ENCODE peak calls at places on chromosomes 16 and 17, in eight cellular contexts. J is RWPE2, S is body of pancreas, C is pancreas, M is heart right ventricle, F is prostate gland, R is fibroblast of the aortic adventitia, E is NB4. Y is an unnamed sample.

GRCh38 chr17:55228683-55229192 is 36.0 kb upstream of the HLF start:
- DNase-seq in J (no peak), S (no peak), C (no peak), M (no peak), F (no peak), R (no peak), E (no peak), Y (no peak)

GRCh38 chr17:40518401-40519088 is 17.1 kb upstream of the TNS4 start:
- DNase-seq in J (peak; percentile 87), S (no peak), C (no peak), M (no peak), F (no peak), R (no peak), E (no peak), Y (no peak)

GRCh38 chr16:52545544-52546262 is 1.2 kb downstream of the TOX3 start:
- DNase-seq in J (no peak), S (no peak), C (no peak), M (no peak), F (no peak), R (no peak), E (no peak), Y (no peak)

GRCh38 chr16:58658796-58659211 is 25.8 kb downstream of the SLC38A7 start:
- DNase-seq in J (no peak), S (no peak), C (no peak), M (no peak), F (no peak), R (peak; percentile 25), E (peak; percentile 69), Y (no peak)

GRCh38 chr17:17380156-17380925 is 77.2 kb downstream of the NT5M start:
- DNase-seq in J (no peak), S (no peak), C (no peak), M (no peak), F (no peak), R (no peak), E (no peak), Y (no peak)

GRCh38 chr16:82150569-82150968 is 19.5 kb downstream of the MPHOSPH6 start:
- DNase-seq in J (no peak), S (no peak), C (no peak), M (no peak), F (no peak), R (no peak), E (no peak), Y (peak; percentile 68)

GRCh38 chr17:29115435-29115834 is 64.8 kb downstream of the MYO18A start:
- DNase-seq in J (no peak), S (no peak), C (no peak), M (no peak), F (no peak), R (no peak), E (no peak), Y (no peak)

GRCh38 chr16:86791287-86792074 is 213.1 kb downstream of the FOXL1 start:
- DNase-seq in J (no peak), S (no peak), C (no peak), M (no peak), F (no peak), R (no peak), E (no peak), Y (no peak)

GRCh38 chr17:76414334-76415295 is 30.2 kb downstream of the SPHK1 start:
- DNase-seq in J (no peak), S (peak; percentile 51), C (peak; percentile 68), M (peak; percentile 80), F (no peak), R (peak; percentile 85), E (no peak), Y (no peak)

GRCh38 chr17:298791-299450 is 53.7 kb downstream of the RPH3AL start:
- DNase-seq in J (peak; percentile 31), S (peak; percentile 39), C (peak; percentile 22), M (peak; percentile 72), F (no peak), R (peak; percentile 4), E (no peak), Y (no peak)

GRCh38 chr16:14001521-14001920 is 69.6 kb upstream of the MRTFB start:
- DNase-seq in J (no peak), S (no peak), C (no peak), M (no peak), F (no peak), R (no peak), E (no peak), Y (no peak)

GRCh38 chr16:11372924-11373306 is 27.7 kb downstream of the RMI2 start:
- DNase-seq in J (no peak), S (no peak), C (no peak), M (no peak), F (no peak), R (no peak), E (no peak), Y (no peak)

GRCh38 chr16:14104066-14104465 is 32.9 kb downstream of the MRTFB start:
- DNase-seq in J (no peak), S (no peak), C (no peak), M (no peak), F (no peak), R (no peak), E (no peak), Y (no peak)

GRCh38 chr17:61601297-61601696 is 10.3 kb upstream of the NACA2 start:
- DNase-seq in J (no peak), S (no peak), C (no peak), M (no peak), F (no peak), R (no peak), E (no peak), Y (no peak)

GRCh38 chr16:86519649-86520316 is 9.5 kb downstream of the FOXF1 start:
- DNase-seq in J (no peak), S (peak; percentile 63), C (no peak), M (peak; percentile 40), F (peak; percentile 32), R (peak; percentile 70), E (peak; percentile 72), Y (no peak)

GRCh38 chr17:1976683-1977064 is 48.5 kb downstream of the RTN4RL1 start:
- DNase-seq in J (no peak), S (no peak), C (no peak), M (no peak), F (no peak), R (no peak), E (no peak), Y (no peak)

GRCh38 chr17:1978396-1978962 is 46.7 kb downstream of the RTN4RL1 start:
- DNase-seq in J (no peak), S (no peak), C (no peak), M (no peak), F (no peak), R (no peak), E (no peak), Y (no peak)

GRCh38 chr17:1979182-1979980 is 45.8 kb downstream of the RTN4RL1 start:
- DNase-seq in J (no peak), S (no peak), C (no peak), M (no peak), F (no peak), R (no peak), E (no peak), Y (no peak)

GRCh38 chr17:1976000-1976682 is 49.0 kb downstream of the RTN4RL1 start:
- DNase-seq in J (no peak), S (no peak), C (no peak), M (no peak), F (no peak), R (no peak), E (no peak), Y (no peak)

DNA sequence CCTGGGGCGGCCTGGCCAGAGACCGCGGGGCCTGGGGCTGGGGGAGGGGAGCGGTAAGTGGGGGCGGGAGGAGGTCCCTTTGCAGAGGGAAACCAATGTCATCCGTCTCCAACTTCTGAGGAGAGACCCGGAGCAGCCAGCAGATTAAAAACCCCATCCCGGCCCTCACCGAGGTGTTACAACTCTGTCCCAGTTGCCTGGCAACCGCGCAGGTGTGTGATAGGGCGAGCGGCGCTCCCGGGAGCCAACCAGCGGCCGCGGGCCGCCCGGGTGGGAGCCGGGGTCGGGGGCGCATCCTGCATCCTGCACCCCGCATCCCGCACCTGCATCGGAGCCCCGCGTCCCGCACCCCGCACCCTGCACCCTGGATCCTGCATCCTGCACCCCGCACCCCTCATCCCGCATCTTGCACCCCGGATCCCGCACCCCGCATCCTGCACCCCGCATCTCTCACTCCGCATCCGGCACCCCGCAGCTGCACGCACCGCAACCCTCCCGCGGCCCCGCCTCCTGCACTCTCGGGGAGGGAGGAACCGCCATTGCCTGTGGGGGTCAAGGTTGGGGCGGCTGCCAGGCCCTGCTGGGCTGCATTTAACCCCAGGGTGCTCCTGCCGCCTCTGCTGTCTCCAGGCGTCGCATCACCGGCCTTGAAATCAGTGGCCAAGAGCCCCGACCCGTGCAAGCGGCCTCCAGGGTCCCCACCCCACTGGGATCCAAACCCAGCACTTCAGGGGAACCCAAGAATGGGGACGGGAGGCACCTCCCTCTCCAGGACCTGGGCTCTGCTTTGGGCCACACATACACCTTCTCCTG is 47.3 kb downstream of the RTN4RL1 start:
- DNase-seq in J (no peak), S (no peak), C (peak; percentile 46), M (no peak), F (no peak), R (no peak), E (no peak), Y (no peak)
- H3K4me3 ChIP-seq in J (no peak overlapping the region), S (no peak overlapping the region), C (no peak overlapping the region), M (peak overlapping the region; percentile 18), F (no peak overlapping the region), R (no peak overlapping the region), E (no peak overlapping the region), Y (no peak overlapping the region)

GRCh38 chr16:5058476-5058875 is 7.3 kb downstream of the C16orf89 start:
- DNase-seq in J (no peak), S (no peak), C (no peak), M (peak; percentile 59), F (no peak), R (no peak), E (no peak), Y (no peak)
- TF ChIP-seq CTCF in J (no peak), S (no peak), C (no peak), M (peak; percentile 26), F (no peak), R (no peak), E (peak; percentile 1), Y (no peak)

GRCh38 chr17:8003594-8004181 is 1.3 kb downstream of the GUCY2D start:
- DNase-seq in J (peak; percentile 51), S (no peak), C (no peak), M (no peak), F (no peak), R (no peak), E (no peak), Y (no peak)
- H3K4me3 ChIP-seq in J (no peak overlapping the region), S (no peak overlapping the region), C (peak overlapping the region; percentile 18), M (peak overlapping the region; percentile 26), F (no peak overlapping the region), R (no peak overlapping the region), E (no peak overlapping the region), Y (no peak overlapping the region)

DNA sequence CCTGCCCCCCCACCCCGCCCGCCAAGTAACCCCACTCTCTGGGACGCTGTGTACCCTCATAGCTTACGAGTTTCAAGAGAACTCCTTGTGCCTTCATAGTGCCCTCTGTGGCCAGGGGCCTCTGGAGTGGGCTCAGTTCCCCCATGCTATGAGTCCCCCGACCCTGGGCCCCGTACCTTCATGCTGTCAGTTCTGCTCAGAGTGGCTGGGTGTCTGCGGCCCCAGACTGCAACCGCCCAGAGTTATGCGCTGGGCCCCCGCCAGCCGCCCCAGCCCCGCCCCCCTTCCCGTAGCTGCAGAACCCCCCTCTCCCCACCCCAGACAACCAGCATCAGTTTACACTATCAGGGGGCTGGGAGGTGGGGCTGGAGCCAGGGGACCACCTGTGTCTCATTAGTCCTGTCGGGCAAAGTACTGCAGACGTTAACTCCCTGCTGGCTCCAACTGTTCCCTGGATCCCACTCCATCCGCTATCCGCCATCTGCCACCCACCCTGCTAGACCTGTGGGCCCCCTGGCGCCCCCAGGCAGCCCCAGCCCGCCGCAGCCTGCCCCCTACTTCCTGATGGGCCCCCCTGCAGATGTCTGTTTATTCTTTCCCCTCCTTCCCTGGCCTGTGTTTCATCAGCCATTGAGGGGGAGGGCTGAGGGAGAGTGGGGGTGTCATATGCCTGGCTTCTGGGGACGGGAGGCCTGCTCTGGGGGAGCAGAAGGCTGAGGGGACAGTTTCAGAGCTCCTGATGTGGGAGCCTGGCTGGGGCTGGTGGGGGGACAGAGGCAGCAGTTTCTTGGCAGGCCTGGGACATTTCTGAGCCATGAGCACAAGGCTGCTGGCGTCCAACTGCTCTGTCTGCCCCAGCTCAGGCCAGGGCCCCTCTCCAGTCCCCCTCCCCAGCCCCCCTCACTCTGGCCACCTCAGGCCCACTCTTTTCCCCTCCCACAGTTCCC is at the start of gene MFAP4:
- DNase-seq in J (no peak), S (no peak), C (peak; percentile 47), M (peak; percentile 64), F (no peak), R (peak; percentile 98), E (peak; percentile 95), Y (no peak)
- TF ChIP-seq CTCF in J (no peak), S (no peak), C (no peak), M (no peak), F (no peak), R (no peak), E (no peak), Y (no peak)